ENCODE peak calls at places on chromosomes 3 and 15, in five cellular contexts. K is uterus, L is H9, C is GM23248, V is sigmoid colon. X is an unnamed sample.
A peak's percentile ranks its signal among the peaks of the same experiment; 100 is the strongest.

GRCh38 chr3:111315911-111316310 is 226.1 kb upstream of the CD96 start:
- DNase-seq in K (no peak), L (no peak), C (peak; percentile 42), V (no peak), X (no peak)

GRCh38 chr3:134326126-134326525 is 48.1 kb downstream of the AMOTL2 start:
- DNase-seq in K (no peak), L (peak; percentile 49), C (no peak), V (no peak), X (no peak)

GRCh38 chr3:196726788-196727675 is 12.6 kb upstream of the PAK2 start:
- DNase-seq in K (no peak), L (no peak), C (peak; percentile 73), V (no peak), X (no peak)

GRCh38 chr15:96356494-96357455 is 26.3 kb downstream of the NR2F2 start:
- DNase-seq in K (peak; percentile 89), L (peak; percentile 77), C (peak; percentile 90), V (peak; percentile 89), X (peak; percentile 82)

GRCh38 chr15:40949756-40950207 is 3.5 kb upstream of the CHAC1 start:
- DNase-seq in K (no peak), L (no peak), C (no peak), V (no peak), X (no peak)

GRCh38 chr3:185979721-185980121 is 41.9 kb upstream of the TRA2B start:
- DNase-seq in K (no peak), L (no peak), C (no peak), V (no peak), X (no peak)

GRCh38 chr15:39266882-39267281 is 314.0 kb upstream of the THBS1 start:
- DNase-seq in K (no peak), L (no peak), C (no peak), V (no peak), X (no peak)

GRCh38 chr15:90588427-90588826 is 58.7 kb downstream of the CRTC3 start:
- DNase-seq in K (no peak), L (no peak), C (no peak), V (no peak), X (no peak)

GRCh38 chr15:94535298-94536048 is 304.1 kb downstream of the MCTP2 start:
- DNase-seq in K (no peak), L (no peak), C (no peak), V (no peak), X (no peak)

GRCh38 chr3:126531051-126531330 is 7.0 kb downstream of the CHST13 start:
- DNase-seq in K (no peak), L (no peak), C (no peak), V (peak; percentile 36), X (no peak)

GRCh38 chr3:182794806-182795369 is 1.6 kb downstream of the ATP11B start:
- DNase-seq in K (no peak), L (no peak), C (peak; percentile 54), V (no peak), X (no peak)

GRCh38 chr3:66703501-66703900 is 202.7 kb upstream of the LRIG1 start:
- DNase-seq in K (no peak), L (no peak), C (no peak), V (no peak), X (no peak)

GRCh38 chr3:36695113-36695768 is 69.1 kb downstream of the DCLK3 start:
- DNase-seq in K (no peak), L (no peak), C (peak; percentile 39), V (no peak), X (no peak)

GRCh38 chr3:66372681-66373350 is 128.0 kb downstream of the LRIG1 start:
- DNase-seq in K (no peak), L (peak; percentile 84), C (peak; percentile 7), V (no peak), X (peak; percentile 64)

GRCh38 chr3:88180398-88180999 is 30.7 kb downstream of the C3orf38 start:
- DNase-seq in K (no peak), L (no peak), C (peak; percentile 62), V (no peak), X (no peak)

GRCh38 chr3:130626021-130626420 is 109.0 kb downstream of the COL6A6 start:
- DNase-seq in K (no peak), L (no peak), C (peak; percentile 56), V (no peak), X (no peak)

GRCh38 chr3:49030331-49030730 is 1.1 kb upstream of the IMPDH2 start:
- DNase-seq in K (no peak), L (no peak), C (no peak), V (peak; percentile 57), X (no peak)

GRCh38 chr3:112042842-112043280 is 8.3 kb downstream of the TMPRSS7 start:
- DNase-seq in K (no peak), L (no peak), C (no peak), V (no peak), X (no peak)

GRCh38 chr3:169945313-169945712 is 21.3 kb upstream of the SEC62 start:
- DNase-seq in K (no peak), L (no peak), C (peak; percentile 42), V (no peak), X (peak; percentile 19)

GRCh38 chr15:50452927-50453326 is 28.7 kb downstream of the USP8 start:
- DNase-seq in K (no peak), L (no peak), C (peak; percentile 39), V (no peak), X (no peak)

GRCh38 chr3:46466871-46467403 is 2.2 kb upstream of the LTF start:
- DNase-seq in K (no peak), L (peak; percentile 17), C (no peak), V (no peak), X (no peak)

GRCh38 chr3:29758108-29759020 is 477.5 kb downstream of the RBMS3 start:
- DNase-seq in K (no peak), L (no peak), C (peak; percentile 85), V (no peak), X (no peak)

GRCh38 chr3:54426431-54426830 is 304.1 kb downstream of the CACNA2D3 start:
- DNase-seq in K (no peak), L (no peak), C (no peak), V (no peak), X (no peak)

GRCh38 chr3:56398659-56399058 is 69.6 kb downstream of the ERC2 start:
- DNase-seq in K (no peak), L (no peak), C (no peak), V (no peak), X (no peak)

GRCh38 chr3:141618938-141619337 is 119.2 kb upstream of the RNF7 start:
- DNase-seq in K (no peak), L (no peak), C (no peak), V (no peak), X (no peak)

GRCh38 chr3:143786229-143787199 is 61.8 kb downstream of the SLC9A9 start:
- DNase-seq in K (peak; percentile 44), L (no peak), C (peak; percentile 46), V (peak; percentile 79), X (peak; percentile 48)

GRCh38 chr3:133841196-133841595 is 35.6 kb downstream of the SRPRB start:
- DNase-seq in K (no peak), L (no peak), C (no peak), V (peak; percentile 62), X (no peak)

GRCh38 chr15:77624868-77625267 is 7.8 kb downstream of the LINGO1 start:
- DNase-seq in K (no peak), L (no peak), C (no peak), V (no peak), X (no peak)

GRCh38 chr3:186070996-186071395 is 37.9 kb downstream of the ETV5 start:
- DNase-seq in K (no peak), L (no peak), C (no peak), V (no peak), X (no peak)

GRCh38 chr3:195059006-195059350 is 212.0 kb downstream of the XXYLT1 start:
- DNase-seq in K (no peak), L (no peak), C (no peak), V (peak; percentile 73), X (peak; percentile 45)

GRCh38 chr3:98732239-98733054 is 30.7 kb upstream of the ST3GAL6 start:
- DNase-seq in K (peak; percentile 37), L (peak; percentile 72), C (peak; percentile 54), V (peak; percentile 72), X (peak; percentile 61)

GRCh38 chr3:31522152-31522551 is 10.6 kb upstream of the STT3B start:
- DNase-seq in K (no peak), L (no peak), C (no peak), V (no peak), X (no peak)

GRCh38 chr3:123341871-123342630 is 106.8 kb downstream of the ADCY5 start:
- DNase-seq in K (no peak), L (no peak), C (no peak), V (peak; percentile 69), X (peak; percentile 13)
- H3K27ac ChIP-seq in K (no peak overlapping the region), L (no peak overlapping the region), C (no peak overlapping the region), V (peak overlapping the region; percentile 62), X (peak overlapping the region; percentile 87)

DNA sequence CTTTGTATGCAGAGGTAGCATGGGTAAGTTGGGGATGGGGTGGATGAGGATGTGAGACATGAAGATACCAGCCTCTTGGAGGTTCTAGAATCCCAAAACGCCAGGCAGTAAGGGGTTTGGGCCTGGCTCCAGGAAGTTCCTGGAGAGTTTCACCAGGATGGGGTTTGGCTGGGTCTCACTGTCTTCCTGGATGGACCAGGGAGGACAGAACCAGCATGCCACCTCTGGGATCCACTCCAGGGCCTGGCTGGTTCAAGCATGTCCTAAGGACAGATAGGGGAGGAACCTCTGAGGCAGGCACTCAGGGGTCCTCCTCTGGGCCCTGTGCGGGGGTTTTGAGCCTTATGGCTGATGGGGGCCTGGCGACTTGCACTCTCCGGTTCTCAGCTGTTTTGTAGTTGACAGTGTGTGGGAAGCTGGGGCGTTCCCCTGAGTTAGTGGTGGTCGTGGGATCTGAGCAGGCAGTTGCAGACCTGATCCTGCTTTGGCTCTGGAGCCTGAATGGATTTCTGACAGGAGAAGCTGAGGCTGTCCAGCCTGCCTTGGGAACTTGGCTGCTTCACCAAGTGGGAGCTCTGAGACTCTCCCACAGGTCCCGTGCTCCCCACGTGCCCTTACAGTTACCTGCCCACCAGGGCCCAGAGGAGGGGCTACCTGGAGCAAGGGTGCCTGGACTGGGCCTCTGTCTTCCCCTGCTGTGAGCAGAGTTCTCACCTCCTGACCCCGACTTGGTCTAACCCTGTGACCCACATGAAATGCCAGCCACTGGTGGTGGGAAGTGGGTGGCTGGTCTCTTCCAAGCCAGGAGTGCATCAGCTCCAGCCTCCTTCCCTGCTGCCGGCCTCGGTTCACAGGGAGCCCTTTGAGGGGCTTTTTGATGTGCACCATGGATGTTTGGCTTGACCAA is 128.4 kb downstream of the EEFSEC start:
- DNase-seq in K (peak; percentile 70), L (no peak), C (no peak), V (no peak), X (no peak)
- H3K27ac ChIP-seq in K (peak overlapping the region; percentile 70), L (no peak overlapping the region), C (no peak overlapping the region), V (peak overlapping the region; percentile 51), X (peak overlapping the region; percentile 76)

DNA sequence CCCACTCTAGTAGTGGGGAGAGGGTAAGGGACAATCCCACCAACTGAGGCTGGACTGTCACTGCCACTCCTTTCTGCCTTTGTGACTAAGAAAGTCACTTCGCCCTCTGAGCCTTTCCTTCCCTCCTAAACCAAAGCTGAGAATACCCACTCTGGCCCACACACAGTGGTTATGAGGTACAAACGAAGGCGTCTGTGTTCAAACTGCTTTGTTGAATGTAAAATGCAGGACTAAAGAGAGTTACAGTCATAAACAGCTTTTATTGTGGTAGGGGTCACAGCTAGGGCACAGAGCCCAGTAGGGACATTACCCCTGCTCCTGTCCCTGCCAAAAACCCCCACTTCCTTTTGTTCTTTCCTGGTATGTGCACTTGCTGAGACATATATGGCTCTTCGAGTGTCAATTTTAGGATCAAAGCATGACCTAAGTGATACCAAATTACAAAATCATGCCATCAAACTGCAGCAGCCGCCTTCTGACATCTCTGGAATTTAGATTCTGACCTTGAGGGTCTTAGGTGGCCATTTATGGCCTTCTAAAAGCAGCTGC is 45.1 kb downstream of the CTDSPL start:
- DNase-seq in K (no peak), L (no peak), C (no peak), V (no peak), X (no peak)
- H3K27ac ChIP-seq in K (no peak overlapping the region), L (peak overlapping the region; percentile 23), C (peak overlapping the region; percentile 47), V (peak overlapping the region; percentile 71), X (peak overlapping the region; percentile 75)

GRCh38 chr3:25452185-25452584 is 24.1 kb downstream of the RARB start:
- DNase-seq in K (no peak), L (no peak), C (no peak), V (no peak), X (no peak)
- H3K27ac ChIP-seq in K (no peak overlapping the region), L (no peak overlapping the region), C (no peak overlapping the region), V (peak overlapping the region; percentile 13), X (peak overlapping the region; percentile 55)

X was measured in left ventricle myocardium inferior.